ENCODE peak calls at places on chromosomes 3 and 15, in eight cellular contexts. H, E, S, M, A, Z, Q and J are unnamed samples.

GRCh38 chr3:115626711-115627110 is 3.4 kb downstream of the GAP43 start:
- DNase-seq in H (no peak), E (no peak), S (no peak), M (no peak), A (no peak), Z (no peak), Q (no peak), J (no peak)

GRCh38 chr3:47159820-47160219 is 4.1 kb downstream of the SETD2 start:
- DNase-seq in H (no peak), E (no peak), S (no peak), M (no peak), A (no peak), Z (no peak), Q (no peak), J (no peak)

GRCh38 chr15:58731756-58732535 is 17.6 kb downstream of the ADAM10 start:
- DNase-seq in H (no peak), E (no peak), S (no peak), M (peak; percentile 72), A (no peak), Z (peak; percentile 72), Q (no peak), J (peak; percentile 41)

GRCh38 chr3:51295625-51296024 is 89.5 kb upstream of the MANF start:
- DNase-seq in H (no peak), E (no peak), S (no peak), M (no peak), A (no peak), Z (no peak), Q (no peak), J (no peak)

GRCh38 chr3:119104031-119104430 is 41.9 kb upstream of the TEX55 start:
- DNase-seq in H (no peak), E (no peak), S (no peak), M (no peak), A (no peak), Z (no peak), Q (no peak), J (no peak)

GRCh38 chr15:90239371-90239770 is 5.4 kb downstream of the GDPGP1 start:
- DNase-seq in H (no peak), E (no peak), S (no peak), M (no peak), A (no peak), Z (no peak), Q (no peak), J (no peak)

GRCh38 chr3:149564079-149564478 is 89.6 kb downstream of the TM4SF4 start:
- DNase-seq in H (no peak), E (no peak), S (no peak), M (no peak), A (no peak), Z (no peak), Q (no peak), J (no peak)

GRCh38 chr3:187728930-187729583 is 16.2 kb downstream of the BCL6 start:
- DNase-seq in H (no peak), E (no peak), S (no peak), M (no peak), A (no peak), Z (no peak), Q (no peak), J (no peak)

GRCh38 chr15:35673093-35673573 is 127.2 kb upstream of the DPH6 start:
- DNase-seq in H (no peak), E (no peak), S (no peak), M (no peak), A (peak; percentile 13), Z (peak; percentile 52), Q (no peak), J (no peak)

GRCh38 chr3:45224824-45225464 is 1.1 kb downstream of the TMEM158 start:
- DNase-seq in H (peak; percentile 50), E (peak; percentile 37), S (peak; percentile 92), M (no peak), A (peak; percentile 77), Z (peak; percentile 82), Q (peak; percentile 76), J (no peak)

GRCh38 chr15:56919708-56920637 is 1.5 kb downstream of the TCF12 start:
- DNase-seq in H (no peak), E (peak; percentile 52), S (peak; percentile 77), M (peak; percentile 47), A (peak; percentile 32), Z (peak; percentile 36), Q (no peak), J (no peak)

GRCh38 chr15:34365073-34365825 is 1.7 kb downstream of the LPCAT4 start:
- DNase-seq in H (no peak), E (no peak), S (no peak), M (no peak), A (no peak), Z (peak; percentile 49), Q (no peak), J (no peak)
- H3K4me3 ChIP-seq in H (peak overlapping the region; percentile 38), E (no peak overlapping the region), S (no peak overlapping the region), M (no peak overlapping the region), A (no peak overlapping the region), Z (no peak overlapping the region), Q (peak overlapping the region; percentile 97), J (peak overlapping the region; percentile 85)

GRCh38 chr3:172125053-172125452 is 85.7 kb downstream of the FNDC3B start:
- DNase-seq in H (no peak), E (no peak), S (no peak), M (no peak), A (no peak), Z (no peak), Q (no peak), J (no peak)
- TF ChIP-seq CTCF in H (no peak), E (no peak), S (no peak), M (no peak), A (no peak), Z (no peak), Q (no peak), J (no peak)

GRCh38 chr3:10320320-10320677 is 613 bp downstream of the SEC13 start:
- DNase-seq in H (no peak), E (no peak), S (no peak), M (peak; percentile 9), A (no peak), Z (no peak), Q (no peak), J (no peak)
- H3K4me3 ChIP-seq in H (peak overlapping the region; percentile 95), E (peak overlapping the region; percentile 99), S (peak overlapping the region; percentile 100), M (peak overlapping the region; percentile 82), A (peak overlapping the region; percentile 99), Z (peak overlapping the region; percentile 99), Q (peak overlapping the region; percentile 99), J (peak overlapping the region; percentile 99)

GRCh38 chr15:85006201-85006600 is 24.5 kb downstream of the PDE8A start:
- DNase-seq in H (no peak), E (no peak), S (no peak), M (no peak), A (no peak), Z (no peak), Q (no peak), J (no peak)

GRCh38 chr15:85006655-85007054 is 25.0 kb downstream of the PDE8A start:
- DNase-seq in H (no peak), E (no peak), S (no peak), M (no peak), A (no peak), Z (no peak), Q (no peak), J (no peak)

GRCh38 chr15:85005744-85006143 is 24.1 kb downstream of the PDE8A start:
- DNase-seq in H (no peak), E (no peak), S (no peak), M (no peak), A (no peak), Z (no peak), Q (no peak), J (no peak)

GRCh38 chr15:85004551-85004950 is 22.9 kb downstream of the PDE8A start:
- DNase-seq in H (no peak), E (no peak), S (no peak), M (no peak), A (no peak), Z (no peak), Q (no peak), J (no peak)

DNA sequence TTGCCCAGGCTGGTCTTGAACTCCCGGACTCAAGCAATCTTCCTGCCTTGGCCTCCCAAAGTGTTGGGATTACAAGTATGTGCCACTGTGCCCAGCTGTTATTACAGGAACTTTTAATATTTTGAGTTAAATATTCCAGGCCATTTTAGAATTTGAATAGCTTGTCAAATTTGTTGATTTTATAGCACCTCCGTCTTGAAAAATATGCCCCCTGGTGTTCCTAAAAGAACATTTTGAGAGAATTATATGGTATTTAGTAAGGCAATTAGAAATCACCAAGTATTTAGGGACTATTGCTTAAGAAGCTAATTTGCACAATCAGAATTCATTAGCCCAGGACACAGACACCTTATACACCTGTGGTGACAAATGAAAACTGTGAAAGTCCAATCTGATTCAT is 23.7 kb downstream of the PDE8A start:
- DNase-seq in H (no peak), E (no peak), S (no peak), M (no peak), A (no peak), Z (peak; percentile 32), Q (no peak), J (no peak)
- TF ChIP-seq CTCF in H (peak; percentile 12), E (no peak), S (no peak), M (no peak), A (no peak), Z (no peak), Q (peak; percentile 12), J (no peak)

DNA sequence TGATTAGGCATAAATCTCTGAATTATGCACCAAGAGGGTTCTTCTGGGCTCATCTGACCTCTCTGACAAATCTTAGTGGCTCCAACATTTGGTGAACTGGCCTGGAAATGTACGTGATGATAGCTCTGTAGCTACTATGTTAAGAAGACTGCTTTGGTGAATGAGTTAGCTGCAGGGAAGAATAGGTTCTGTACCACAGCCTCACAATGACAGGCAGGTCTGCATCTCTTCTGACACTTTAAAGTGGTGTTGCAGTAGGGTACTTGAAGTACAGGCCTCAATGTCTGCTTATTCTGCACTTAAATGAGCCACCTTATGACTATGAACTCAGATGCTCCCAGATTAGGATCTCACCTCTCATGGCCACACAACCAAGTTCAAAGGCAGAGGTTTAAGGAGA is 7.0 kb downstream of the FGF7 start:
- DNase-seq in H (no peak), E (no peak), S (no peak), M (no peak), A (no peak), Z (no peak), Q (no peak), J (no peak)
- H3K4me3 ChIP-seq in H (no peak overlapping the region), E (no peak overlapping the region), S (no peak overlapping the region), M (no peak overlapping the region), A (no peak overlapping the region), Z (no peak overlapping the region), Q (no peak overlapping the region), J (no peak overlapping the region)

GRCh38 chr15:42796955-42797779 is 60.2 kb upstream of the CDAN1 start:
- DNase-seq in H (no peak), E (no peak), S (no peak), M (peak; percentile 18), A (no peak), Z (peak; percentile 48), Q (no peak), J (no peak)
- TF ChIP-seq CTCF in H (no peak), E (no peak), S (no peak), M (no peak), A (no peak), Z (peak; percentile 4), Q (no peak), J (peak; percentile 6)

DNA sequence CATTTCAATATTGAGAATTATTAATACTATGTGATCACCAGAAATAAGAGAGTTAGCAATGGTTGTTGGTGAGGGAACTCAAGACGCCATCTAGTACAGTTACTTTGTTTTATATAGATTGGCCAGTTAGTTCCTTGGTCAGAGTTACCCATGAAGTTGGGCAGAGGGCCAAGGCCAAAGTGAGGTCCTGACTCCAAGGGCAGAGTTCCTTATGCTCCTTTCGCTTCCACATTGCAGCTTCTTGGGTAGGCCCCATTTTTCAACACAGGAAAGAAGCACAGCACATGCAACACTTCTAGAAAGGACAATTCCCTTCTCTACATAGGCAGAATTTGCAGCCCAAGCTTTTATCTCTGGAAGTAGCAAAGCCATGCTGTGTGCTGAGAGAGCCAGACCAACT is 178.6 kb downstream of the KCNAB1 start:
- DNase-seq in H (no peak), E (no peak), S (no peak), M (no peak), A (peak; percentile 36), Z (no peak), Q (no peak), J (no peak)
- H3K4me3 ChIP-seq in H (no peak overlapping the region), E (no peak overlapping the region), S (no peak overlapping the region), M (no peak overlapping the region), A (no peak overlapping the region), Z (no peak overlapping the region), Q (no peak overlapping the region), J (no peak overlapping the region)